ENCODE peak calls at places on chromosomes 11 and 22, in nine cellular contexts. T is adipocyte, X is neuronal stem cell, H is A549, L is right atrium auricular region, G is spleen, F is mucosa of descending colon, V is adrenal gland, W is GM23248. P is an unnamed sample. For H3K4me1, the result is how much of the 10 kb centered on the place peaks cover.

GRCh38 chr11:128235958-128236357 is 351.4 kb downstream of the ETS1 start:
- DNase-seq in T (no peak), X (no peak), H (no peak), L (no peak), G (no peak), F (no peak), V (no peak), W (no peak), P (peak)

GRCh38 chr22:23904855-23905254 is 10.7 kb downstream of the MIF start:
- DNase-seq in T (no peak), X (no peak), H (no peak), L (no peak), G (no peak), F (no peak), V (peak), W (no peak), P (no peak)

GRCh38 chr22:27810566-27810965 is 9.0 kb upstream of the MN1 start:
- DNase-seq in T (peak), X (no peak), H (no peak), L (peak), G (no peak), F (peak), V (no peak), W (peak), P (peak)

GRCh38 chr11:122037911-122038310 is 78.1 kb downstream of the BLID start:
- DNase-seq in T (no peak), X (no peak), H (no peak), L (no peak), G (no peak), F (no peak), V (no peak), W (no peak), P (no peak)

GRCh38 chr11:134150195-134150903 is 73.4 kb downstream of the NCAPD3 start:
- DNase-seq in T (peak), X (no peak), H (no peak), L (peak), G (no peak), F (no peak), V (no peak), W (peak), P (no peak)

GRCh38 chr11:31958086-31958735 is 132.7 kb upstream of the RCN1 start:
- DNase-seq in T (peak), X (peak), H (peak), L (peak), G (peak), F (peak), V (peak), W (peak), P (peak)

GRCh38 chr11:2734181-2735052 is 34.6 kb upstream of the KCNQ1OT1 start:
- DNase-seq in T (no peak), X (no peak), H (no peak), L (no peak), G (no peak), F (no peak), V (no peak), W (no peak), P (no peak)

GRCh38 chr11:111634981-111635705 is 32.9 kb downstream of the SIK2 start:
- DNase-seq in T (peak), X (no peak), H (no peak), L (no peak), G (no peak), F (no peak), V (no peak), W (peak), P (no peak)

GRCh38 chr22:36998620-36999351 is 20.5 kb downstream of the TST start:
- DNase-seq in T (no peak), X (no peak), H (no peak), L (no peak), G (no peak), F (no peak), V (no peak), W (peak), P (no peak)

GRCh38 chr11:44957051-44957515 is 6.4 kb upstream of the TP53I11 start:
- DNase-seq in T (no peak), X (no peak), H (no peak), L (no peak), G (no peak), F (peak), V (no peak), W (no peak), P (no peak)

GRCh38 chr11:73349633-73350032 is 26.6 kb upstream of the RELT start:
- DNase-seq in T (no peak), X (no peak), H (no peak), L (no peak), G (no peak), F (no peak), V (no peak), W (no peak), P (no peak)

GRCh38 chr11:109423860-109424190 is 1.8 kb downstream of the C11orf87 start:
- DNase-seq in T (no peak), X (no peak), H (no peak), L (no peak), G (no peak), F (no peak), V (no peak), W (no peak), P (no peak)

GRCh38 chr11:114399903-114400221 is 449 bp downstream of the C11orf71 start:
- DNase-seq in T (peak), X (no peak), H (peak), L (peak), G (no peak), F (no peak), V (no peak), W (peak), P (peak)

GRCh38 chr11:114399490-114399889 is 821 bp downstream of the C11orf71 start:
- DNase-seq in T (no peak), X (no peak), H (no peak), L (no peak), G (no peak), F (no peak), V (no peak), W (no peak), P (no peak)

GRCh38 chr11:114397349-114397982 is 2.8 kb downstream of the C11orf71 start:
- DNase-seq in T (no peak), X (no peak), H (no peak), L (no peak), G (no peak), F (no peak), V (no peak), W (no peak), P (no peak)

GRCh38 chr11:114400222-114400973 is at the start of the genes C11orf71 and RBM7:
- DNase-seq in T (peak), X (peak), H (peak), L (peak), G (peak), F (peak), V (peak), W (peak), P (peak)

DNA sequence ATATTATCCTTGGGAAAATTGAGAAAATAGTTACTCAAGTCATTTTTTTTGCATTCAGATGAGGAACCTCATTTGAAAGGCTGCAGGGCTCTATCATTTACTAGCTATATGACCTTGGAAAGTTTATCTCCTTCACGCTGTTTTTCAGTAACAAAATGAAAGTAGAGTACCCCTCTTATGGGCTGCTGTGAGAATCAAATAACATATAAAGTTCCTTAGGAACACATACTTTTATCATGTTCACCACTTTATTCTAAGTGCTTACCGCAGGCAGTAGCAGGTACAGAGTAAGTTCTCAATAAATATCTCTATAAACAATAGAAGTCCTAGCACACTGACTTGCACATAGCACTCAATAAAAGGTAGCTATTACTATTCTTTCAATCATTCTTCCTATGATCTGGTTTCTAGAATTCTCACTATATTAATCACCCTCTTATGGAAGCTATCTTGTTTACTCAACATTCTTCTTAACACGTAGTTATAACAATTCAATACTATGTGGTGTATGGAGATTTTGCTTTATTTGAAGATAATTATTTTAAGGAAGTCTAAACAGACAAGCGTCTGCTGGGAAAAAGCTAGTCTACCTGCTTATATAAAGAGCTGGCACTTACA is 1.9 kb downstream of the C11orf71 start:
- DNase-seq in T (no peak), X (no peak), H (no peak), L (no peak), G (no peak), F (no peak), V (no peak), W (no peak), P (no peak)
- H3K4me3 ChIP-seq in T (no peak), X (no peak), H (peak), L (no peak), G (peak), F (no peak), V (no peak), W (peak), P (no peak)

GRCh38 chr11:12220305-12220704 is 109.9 kb downstream of the MICAL2 start:
- DNase-seq in T (no peak), X (no peak), H (no peak), L (peak), G (no peak), F (no peak), V (no peak), W (no peak), P (peak)
- H3K4me1 ChIP-seq in T (under half), X (under half), H (under half), L (half or more), G (half or more), F (under half), V (under half), W (under half), P (half or more)

DNA sequence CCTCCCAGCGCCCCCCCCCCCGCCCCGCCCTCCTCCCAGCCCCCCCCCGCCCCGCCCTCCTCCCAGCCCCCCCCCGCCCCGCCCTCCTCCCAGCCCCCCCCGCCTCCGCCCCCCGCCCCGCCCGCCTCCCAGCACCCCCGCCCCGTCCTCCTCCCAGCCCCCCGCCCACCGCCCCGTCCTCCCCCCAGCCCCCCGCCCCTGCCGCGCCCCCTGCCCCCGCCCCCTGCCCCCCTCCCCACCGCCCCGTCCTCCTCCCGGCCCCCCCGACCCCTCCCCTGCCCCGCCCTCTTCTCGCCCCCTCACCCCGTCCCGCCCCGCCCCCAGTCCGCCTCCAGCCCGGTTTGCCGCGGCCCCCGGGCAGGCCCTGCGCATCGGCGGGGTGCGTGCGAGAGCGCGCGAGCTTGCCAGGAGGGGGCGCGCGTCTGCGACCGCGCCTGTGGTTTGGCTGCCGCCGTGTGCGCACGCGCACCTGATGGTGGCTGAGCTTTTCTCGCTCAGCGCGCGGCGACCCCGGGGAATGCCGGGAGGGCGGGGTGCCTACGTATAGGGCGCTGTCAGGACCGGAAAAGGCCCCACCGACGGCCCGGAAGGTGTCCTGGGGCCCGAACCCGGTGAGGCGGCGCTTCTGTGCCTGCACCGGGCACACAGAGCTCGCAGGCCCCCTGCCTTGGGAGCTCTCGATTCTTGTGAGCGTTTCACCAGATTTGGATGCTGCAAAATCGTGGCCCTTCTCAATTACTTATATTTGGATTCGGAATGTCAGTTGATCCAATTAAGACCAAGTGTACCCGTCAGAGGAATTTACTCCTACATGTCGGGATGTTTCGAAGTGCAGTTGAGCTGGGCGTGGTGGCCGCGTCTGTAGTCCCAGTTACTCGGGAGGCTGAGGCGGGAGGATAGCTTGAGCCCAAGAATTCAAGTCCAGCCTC is 501 bp upstream of the TTLL12 start:
- DNase-seq in T (peak), X (peak), H (peak), L (peak), G (peak), F (peak), V (peak), W (peak), P (peak)
- H3K4me3 ChIP-seq in T (peak), X (peak), H (peak), L (peak), G (peak), F (peak), V (peak), W (peak), P (peak)

DNA sequence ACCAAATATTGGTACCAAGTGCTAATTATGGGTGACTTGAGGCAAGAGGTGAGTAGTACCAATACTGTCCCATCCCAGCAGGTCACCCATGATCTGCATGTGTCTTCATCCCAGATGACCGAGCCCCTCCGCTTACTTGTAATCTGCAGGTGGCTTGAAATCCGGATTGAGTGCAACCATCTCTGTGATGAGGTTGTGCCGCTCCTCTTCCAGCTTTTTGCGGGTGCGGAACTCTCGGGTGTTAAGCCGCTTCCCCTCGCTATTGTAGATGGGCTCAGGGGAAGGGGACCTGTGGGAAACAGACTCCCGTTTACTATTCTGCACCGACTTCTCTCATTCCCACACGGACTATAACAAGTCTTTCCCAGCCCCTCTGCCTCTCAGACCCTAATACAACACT is 8.2 kb downstream of the SF1 start:
- DNase-seq in T (no peak), X (no peak), H (no peak), L (no peak), G (peak), F (peak), V (no peak), W (no peak), P (no peak)
- H3K4me1 ChIP-seq in T (under half), X (under half), H (under half), L (under half), G (half or more), F (under half), V (under half), W (under half), P (under half)

GRCh38 chr11:116072776-116073175 is 568.6 kb upstream of the CADM1 start:
- DNase-seq in T (no peak), X (peak), H (no peak), L (no peak), G (no peak), F (peak), V (no peak), W (no peak), P (peak)
- H3K4me3 ChIP-seq in T (no peak), X (no peak), H (no peak), L (no peak), G (no peak), F (no peak), V (no peak), W (no peak), P (no peak)

GRCh38 chr22:30424471-30425326 is 869 bp upstream of the MTFP1 start:
- DNase-seq in T (peak), X (no peak), H (no peak), L (no peak), G (no peak), F (no peak), V (peak), W (peak), P (no peak)

GRCh38 chr22:30425616-30426394 is at the start of gene MTFP1:
- DNase-seq in T (peak), X (peak), H (peak), L (peak), G (peak), F (peak), V (peak), W (peak), P (peak)

GRCh38 chr22:30423959-30424380 is 1.6 kb upstream of the MTFP1 start:
- DNase-seq in T (peak), X (peak), H (peak), L (peak), G (peak), F (peak), V (peak), W (peak), P (peak)

GRCh38 chr22:30426395-30427353 is 1.1 kb downstream of the MTFP1 start:
- DNase-seq in T (peak), X (peak), H (peak), L (peak), G (peak), F (peak), V (peak), W (peak), P (peak)

GRCh38 chr22:30425327-30425615 is 297 bp upstream of the MTFP1 start:
- DNase-seq in T (no peak), X (no peak), H (no peak), L (no peak), G (no peak), F (no peak), V (no peak), W (no peak), P (no peak)
- H3K4me1 ChIP-seq in T (under half), X (under half), H (under half), L (under half), G (under half), F (under half), V (under half), W (under half), P (under half)

GRCh38 chr11:35163707-35164496 is 24.9 kb downstream of the CD44 start:
- DNase-seq in T (no peak), X (no peak), H (no peak), L (no peak), G (no peak), F (no peak), V (no peak), W (no peak), P (no peak)

GRCh38 chr11:35167451-35167954 is 28.5 kb downstream of the CD44 start:
- DNase-seq in T (peak), X (no peak), H (no peak), L (peak), G (no peak), F (no peak), V (no peak), W (peak), P (no peak)

GRCh38 chr11:35168606-35169200 is 29.7 kb downstream of the CD44 start:
- DNase-seq in T (no peak), X (no peak), H (no peak), L (no peak), G (no peak), F (no peak), V (no peak), W (no peak), P (no peak)

GRCh38 chr11:35165416-35166368 is 26.7 kb downstream of the CD44 start:
- DNase-seq in T (peak), X (no peak), H (no peak), L (no peak), G (peak), F (no peak), V (no peak), W (peak), P (no peak)

DNA sequence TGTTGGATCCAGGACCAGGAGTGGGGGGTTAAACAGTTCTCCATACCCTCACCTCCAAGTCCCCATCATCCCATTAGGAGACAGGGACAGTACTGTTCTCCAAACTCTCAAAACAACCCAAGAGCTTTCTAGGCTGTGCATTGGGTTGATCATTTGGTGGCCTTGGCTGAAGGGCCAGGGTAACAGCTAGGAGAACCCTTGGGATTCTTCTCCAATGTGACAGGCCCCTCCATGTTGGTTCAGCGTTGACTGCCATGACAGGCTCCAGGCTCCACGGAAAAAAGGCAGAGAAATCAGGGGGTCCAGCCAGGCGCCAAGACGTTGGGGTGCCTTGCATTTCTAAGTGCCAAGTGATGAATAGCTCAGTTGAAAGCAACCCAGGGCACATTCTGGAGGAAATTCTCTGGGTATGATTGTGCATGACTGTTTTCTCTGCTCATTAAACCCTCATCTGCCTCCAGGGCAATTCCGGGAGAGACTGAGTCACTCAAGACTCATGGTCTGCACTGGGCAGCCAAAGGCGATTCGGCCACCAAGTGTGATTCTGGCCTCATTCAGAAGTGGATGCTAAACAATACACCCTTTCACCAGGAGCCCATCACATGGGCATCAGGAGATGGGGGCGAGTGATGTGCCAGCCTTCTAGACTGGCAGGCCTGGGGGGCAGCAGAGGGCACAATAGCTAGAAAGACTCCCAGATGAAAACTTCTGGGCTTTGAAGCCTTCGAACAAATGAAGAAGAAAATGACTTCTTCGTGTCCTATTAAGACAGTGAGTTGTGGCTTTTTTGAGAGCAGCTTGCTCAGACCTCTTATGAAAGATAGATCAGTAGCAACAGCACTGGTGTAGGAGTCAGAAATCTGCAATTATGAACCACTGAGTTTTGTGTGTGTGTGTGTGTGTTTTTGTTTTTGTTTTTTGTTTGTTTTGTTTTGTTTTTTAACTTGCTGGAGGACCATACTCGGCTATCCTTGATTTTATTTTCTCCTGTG is 27.7 kb downstream of the CD44 start:
- DNase-seq in T (peak), X (no peak), H (peak), L (peak), G (peak), F (no peak), V (peak), W (peak), P (no peak)
- H3K4me3 ChIP-seq in T (peak), X (no peak), H (no peak), L (no peak), G (peak), F (no peak), V (no peak), W (peak), P (no peak)

P was measured in body of pancreas.